ENCODE peak calls at places on chromosomes 11 and 22, in seven cellular contexts. A is lower leg skin, H is K562, N is right lobe of liver, B is suprapubic skin, W is transverse colon, K is tibial nerve. D is an unnamed sample.

GRCh38 chr11:26137651-26138050 is 194.3 kb upstream of the ANO3 start:
- DNase-seq in A (no peak), H (no peak), N (no peak), B (no peak), W (no peak), K (no peak), D (no peak)

GRCh38 chr11:32586576-32587190 is 3.1 kb downstream of the EIF3M start:
- DNase-seq in A (no peak), H (peak; percentile 36), N (no peak), B (no peak), W (no peak), K (no peak), D (no peak)

GRCh38 chr22:24697671-24698082 is 76.8 kb downstream of the PIWIL3 start:
- DNase-seq in A (peak; percentile 66), H (no peak), N (no peak), B (peak; percentile 62), W (peak; percentile 58), K (no peak), D (peak; percentile 57)

GRCh38 chr22:20494978-20495860 is at the start of gene KLHL22:
- DNase-seq in A (no peak), H (peak; percentile 100), N (peak; percentile 67), B (peak; percentile 70), W (peak; percentile 44), K (no peak), D (peak; percentile 53)

GRCh38 chr11:29405305-29405704 is 611.5 kb downstream of the KCNA4 start:
- DNase-seq in A (no peak), H (no peak), N (no peak), B (no peak), W (no peak), K (no peak), D (no peak)

GRCh38 chr22:49724030-49724892 is 103.4 kb downstream of the BRD1 start:
- DNase-seq in A (no peak), H (peak; percentile 35), N (no peak), B (no peak), W (no peak), K (no peak), D (peak; percentile 51)

GRCh38 chr22:46360891-46361290 is 25.4 kb downstream of the TRMU start:
- DNase-seq in A (no peak), H (no peak), N (peak; percentile 40), B (no peak), W (no peak), K (no peak), D (no peak)

GRCh38 chr11:110850846-110851245 is 138.6 kb upstream of the ARHGAP20 start:
- DNase-seq in A (no peak), H (no peak), N (no peak), B (no peak), W (no peak), K (no peak), D (no peak)

GRCh38 chr22:48654492-48654891 is 1173.2 kb downstream of the BRD1 start:
- DNase-seq in A (no peak), H (no peak), N (no peak), B (no peak), W (no peak), K (no peak), D (no peak)

GRCh38 chr11:130675456-130675855 is 227.0 kb downstream of the ADAMTS15 start:
- DNase-seq in A (peak; percentile 59), H (no peak), N (no peak), B (peak; percentile 88), W (peak; percentile 14), K (peak; percentile 24), D (peak; percentile 25)

GRCh38 chr11:67354314-67355022 is 1.1 kb upstream of the POLD4 start:
- DNase-seq in A (peak; percentile 64), H (peak; percentile 89), N (peak; percentile 80), B (peak; percentile 81), W (peak; percentile 90), K (no peak), D (peak; percentile 88)

GRCh38 chr11:10441652-10442503 is 13.2 kb upstream of the AMPD3 start:
- DNase-seq in A (no peak), H (no peak), N (no peak), B (no peak), W (no peak), K (no peak), D (no peak)

GRCh38 chr22:30891781-30892180 is 76.8 kb downstream of the MORC2 start:
- DNase-seq in A (no peak), H (no peak), N (no peak), B (no peak), W (no peak), K (no peak), D (no peak)

GRCh38 chr22:37094239-37094638 is 15.3 kb downstream of the TMPRSS6 start:
- DNase-seq in A (no peak), H (no peak), N (no peak), B (no peak), W (no peak), K (no peak), D (no peak)

GRCh38 chr22:37092997-37093396 is 16.5 kb downstream of the TMPRSS6 start:
- DNase-seq in A (no peak), H (no peak), N (no peak), B (no peak), W (no peak), K (no peak), D (no peak)

GRCh38 chr22:37091986-37092385 is 17.5 kb downstream of the TMPRSS6 start:
- DNase-seq in A (no peak), H (no peak), N (no peak), B (no peak), W (no peak), K (no peak), D (no peak)

GRCh38 chr22:37098976-37099577 is 10.4 kb downstream of the TMPRSS6 start:
- DNase-seq in A (no peak), H (no peak), N (no peak), B (no peak), W (no peak), K (no peak), D (no peak)

GRCh38 chr22:37095113-37095512 is 14.4 kb downstream of the TMPRSS6 start:
- DNase-seq in A (no peak), H (peak; percentile 10), N (no peak), B (no peak), W (no peak), K (no peak), D (no peak)
- TF ChIP-seq POLR2A in A (no peak), H (no peak), N (no peak), B (no peak), W (no peak), K (no peak), D (no peak)

GRCh38 chr11:96091476-96091875 is 167.6 kb upstream of the MTMR2 start:
- DNase-seq in A (no peak), H (no peak), N (no peak), B (no peak), W (no peak), K (no peak), D (no peak)
- TF ChIP-seq CTCF in A (no peak), H (peak; percentile 29), N (no peak), B (no peak), W (no peak), K (peak; percentile 13), D (no peak)

GRCh38 chr11:73876424-73877300 is at the start of the genes COA4 and PAAF1:
- DNase-seq in A (peak; percentile 93), H (peak; percentile 95), N (peak; percentile 96), B (peak; percentile 94), W (peak; percentile 96), K (peak; percentile 86), D (peak; percentile 95)
- TF ChIP-seq POLR2A in A (no peak), H (peak; percentile 94), N (peak; percentile 77), B (no peak), W (peak; percentile 73), K (no peak), D (peak; percentile 79)

DNA sequence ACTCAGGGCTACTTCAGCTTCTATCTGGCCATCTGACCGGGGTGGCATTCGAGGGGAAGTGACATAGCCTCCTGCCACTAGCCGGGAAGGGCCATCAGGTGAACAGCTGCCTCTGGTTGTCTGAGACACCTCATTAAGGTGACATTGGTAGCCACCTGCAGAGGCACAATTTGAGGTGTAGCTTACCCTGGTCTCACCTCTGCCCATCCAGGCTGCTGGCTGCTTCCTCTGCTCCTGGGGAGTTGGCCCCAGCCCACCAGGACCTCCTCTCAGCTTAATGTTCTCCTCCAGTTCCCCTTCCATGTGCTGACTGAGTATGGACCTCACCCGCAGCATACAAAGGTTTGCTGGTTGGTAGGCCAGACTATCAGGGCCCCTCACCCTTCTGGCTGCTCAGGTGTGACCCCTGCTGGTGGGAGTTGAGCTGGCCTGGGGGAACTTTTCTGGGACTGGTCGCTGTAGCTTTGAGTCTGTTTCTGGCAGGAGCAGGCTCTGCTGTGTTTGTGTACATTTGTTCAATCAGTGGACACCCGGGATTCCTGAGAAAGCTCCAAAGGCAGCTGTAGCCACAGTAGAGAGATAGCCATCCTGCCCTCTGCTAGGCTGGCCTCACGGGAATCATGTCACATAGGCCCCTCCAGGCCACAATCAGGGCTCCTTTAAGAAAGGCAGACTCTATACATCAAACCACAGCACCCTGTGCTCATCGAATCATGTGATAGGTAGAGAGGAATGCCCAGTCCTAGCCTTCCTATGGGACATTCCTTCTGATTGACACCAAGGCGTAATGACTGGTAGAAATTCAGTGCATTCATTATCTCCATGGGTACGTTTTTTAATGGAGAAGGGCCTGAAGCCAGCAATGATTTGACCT is 295.1 kb upstream of the PLET1 start:
- DNase-seq in A (no peak), H (peak; percentile 65), N (peak; percentile 63), B (peak; percentile 66), W (peak; percentile 67), K (no peak), D (peak; percentile 40)
- TF ChIP-seq CTCF in A (no peak), H (peak; percentile 85), N (peak; percentile 68), B (no peak), W (peak; percentile 64), K (no peak), D (peak; percentile 43)

DNA sequence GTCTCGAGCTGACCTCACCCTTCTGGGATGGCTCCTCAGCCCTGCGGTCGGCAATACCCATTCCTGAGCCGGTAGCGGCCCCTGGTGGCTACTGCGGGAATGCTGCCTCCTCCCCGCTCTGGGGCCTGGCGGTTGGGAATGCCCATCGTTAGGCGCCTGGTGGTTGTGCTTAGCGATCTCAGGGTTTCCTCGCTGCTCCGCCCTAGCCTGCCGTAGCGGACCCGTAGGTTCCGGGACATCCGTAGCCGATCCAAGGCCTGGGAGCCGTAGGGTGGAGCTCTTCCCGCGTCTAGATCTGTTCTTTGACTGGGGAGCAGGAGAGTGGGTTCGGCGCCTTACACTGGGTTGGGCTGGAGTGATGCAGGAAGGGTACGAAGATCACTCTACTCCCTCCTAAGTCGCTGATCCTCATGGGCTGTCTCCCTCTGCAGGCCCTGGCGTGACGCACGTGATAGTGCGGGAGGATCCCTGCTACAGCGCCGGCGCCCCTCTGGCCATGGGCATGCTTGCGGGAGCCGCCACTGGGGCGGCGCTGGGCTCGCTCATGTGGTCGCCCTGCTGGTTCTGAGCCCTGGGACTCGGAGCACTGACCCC is 14.8 kb downstream of the PLEKHB1 start:
- DNase-seq in A (peak; percentile 86), H (peak; percentile 95), N (peak; percentile 92), B (peak; percentile 93), W (peak; percentile 91), K (peak; percentile 86), D (peak; percentile 95)
- TF ChIP-seq POLR2A in A (no peak), H (no peak), N (no peak), B (no peak), W (no peak), K (no peak), D (no peak)

GRCh38 chr11:118928870-118929495 is 3.3 kb upstream of the BCL9L start:
- DNase-seq in A (no peak), H (peak; percentile 59), N (peak; percentile 84), B (peak; percentile 86), W (no peak), K (no peak), D (peak; percentile 78)
- TF ChIP-seq CTCF in A (no peak), H (no peak), N (no peak), B (no peak), W (no peak), K (no peak), D (no peak)